ENCODE peak calls at places on chromosome 12, in four cellular contexts. One of them, this sample, is unnamed.

GRCh38 chr12:113086249-113087164 is 30.0 kb downstream of the DTX1 start:
- DNase-seq in tibial artery: no peak
- DNase-seq in upper lobe of right lung: no peak
- DNase-seq in tibial nerve: no peak
- DNase-seq in this sample: no peak

GRCh38 chr12:50192908-50193307 is 25.7 kb upstream of the CERS5 start:
- DNase-seq in tibial artery: no peak
- DNase-seq in upper lobe of right lung: no peak
- DNase-seq in tibial nerve: no peak
- DNase-seq in this sample: no peak

GRCh38 chr12:54002278-54002914 is 2.4 kb downstream of the HOXC9 start:
- DNase-seq in tibial artery: no peak
- DNase-seq in upper lobe of right lung: no peak
- DNase-seq in tibial nerve: no peak
- DNase-seq in this sample: no peak

GRCh38 chr12:94276725-94277124 is 128.3 kb downstream of the PLXNC1 start:
- DNase-seq in tibial artery: no peak
- DNase-seq in upper lobe of right lung: no peak
- DNase-seq in tibial nerve: no peak
- DNase-seq in this sample: no peak

GRCh38 chr12:123761841-123762714 is at the start of gene DNAH10:
- DNase-seq in tibial artery: no peak
- DNase-seq in upper lobe of right lung: peak; percentile 73
- DNase-seq in tibial nerve: no peak
- DNase-seq in this sample: no peak

GRCh38 chr12:75953312-75953906 is 78.2 kb downstream of the PHLDA1 start:
- DNase-seq in tibial artery: no peak
- DNase-seq in upper lobe of right lung: no peak
- DNase-seq in tibial nerve: no peak
- DNase-seq in this sample: peak; percentile 28

GRCh38 chr12:57832966-57833365 is 13.6 kb downstream of the CTDSP2 start:
- DNase-seq in tibial artery: no peak
- DNase-seq in upper lobe of right lung: no peak
- DNase-seq in tibial nerve: no peak
- DNase-seq in this sample: no peak

GRCh38 chr12:176321-177181 is 37.4 kb downstream of the SLC6A12 start:
- DNase-seq in tibial artery: no peak
- DNase-seq in upper lobe of right lung: no peak
- DNase-seq in tibial nerve: no peak
- DNase-seq in this sample: peak; percentile 52

GRCh38 chr12:116339062-116339461 is 61.6 kb upstream of the MED13L start:
- DNase-seq in tibial artery: no peak
- DNase-seq in upper lobe of right lung: peak; percentile 66
- DNase-seq in tibial nerve: no peak
- DNase-seq in this sample: no peak

GRCh38 chr12:88471641-88472040 is 108.6 kb downstream of the KITLG start:
- DNase-seq in tibial artery: no peak
- DNase-seq in upper lobe of right lung: no peak
- DNase-seq in tibial nerve: no peak
- DNase-seq in this sample: no peak

GRCh38 chr12:92002195-92002649 is 143.4 kb downstream of the BTG1 start:
- DNase-seq in tibial artery: no peak
- DNase-seq in upper lobe of right lung: no peak
- DNase-seq in tibial nerve: no peak
- DNase-seq in this sample: no peak

GRCh38 chr12:104886418-104887401 is 71.4 kb downstream of the SLC41A2 start:
- DNase-seq in tibial artery: no peak
- DNase-seq in upper lobe of right lung: no peak
- DNase-seq in tibial nerve: no peak
- DNase-seq in this sample: no peak

GRCh38 chr12:46383654-46384450 is 11.3 kb upstream of the SLC38A2 start:
- DNase-seq in tibial artery: peak; percentile 94
- DNase-seq in upper lobe of right lung: peak; percentile 95
- DNase-seq in tibial nerve: peak; percentile 86
- DNase-seq in this sample: peak; percentile 88

GRCh38 chr12:100897240-100897639 is 102.7 kb downstream of the ANO4 start:
- DNase-seq in tibial artery: no peak
- DNase-seq in upper lobe of right lung: no peak
- DNase-seq in tibial nerve: no peak
- DNase-seq in this sample: no peak

GRCh38 chr12:117360551-117361311 is 695 bp downstream of the NOS1 start:
- DNase-seq in tibial artery: no peak
- DNase-seq in upper lobe of right lung: no peak
- DNase-seq in tibial nerve: no peak
- DNase-seq in this sample: no peak

GRCh38 chr12:29283969-29284368 is 97.0 kb downstream of the ERGIC2 start:
- DNase-seq in tibial artery: no peak
- DNase-seq in upper lobe of right lung: no peak
- DNase-seq in tibial nerve: no peak
- DNase-seq in this sample: no peak

GRCh38 chr12:104263580-104264358 is 39.8 kb upstream of the EID3 start:
- DNase-seq in tibial artery: no peak
- DNase-seq in upper lobe of right lung: no peak
- DNase-seq in tibial nerve: no peak
- DNase-seq in this sample: no peak

GRCh38 chr12:70430400-70430799 is 64.3 kb downstream of the KCNMB4 start:
- DNase-seq in tibial artery: no peak
- DNase-seq in upper lobe of right lung: no peak
- DNase-seq in tibial nerve: no peak
- DNase-seq in this sample: no peak

GRCh38 chr12:119803391-119803791 is 73.7 kb downstream of the CIT start:
- DNase-seq in tibial artery: peak; percentile 22
- DNase-seq in upper lobe of right lung: no peak
- DNase-seq in tibial nerve: peak; percentile 9
- DNase-seq in this sample: peak; percentile 28

GRCh38 chr12:6635375-6635855 is 344 bp downstream of the LPAR5 start:
- DNase-seq in tibial artery: no peak
- DNase-seq in upper lobe of right lung: no peak
- DNase-seq in tibial nerve: no peak
- DNase-seq in this sample: no peak

GRCh38 chr12:65156366-65156831 is 13.0 kb upstream of the LEMD3 start:
- DNase-seq in tibial artery: no peak
- DNase-seq in upper lobe of right lung: no peak
- DNase-seq in tibial nerve: no peak
- DNase-seq in this sample: no peak

GRCh38 chr12:94832780-94833760 is 170.4 kb downstream of the NDUFA12 start:
- DNase-seq in tibial artery: no peak
- DNase-seq in upper lobe of right lung: no peak
- DNase-seq in tibial nerve: peak; percentile 40
- DNase-seq in this sample: no peak

GRCh38 chr12:93032748-93033147 is 103.7 kb upstream of the EEA1 start:
- DNase-seq in tibial artery: no peak
- DNase-seq in upper lobe of right lung: no peak
- DNase-seq in tibial nerve: no peak
- DNase-seq in this sample: no peak

GRCh38 chr12:1911598-1912575 is 6.6 kb downstream of the CACNA2D4 start:
- DNase-seq in tibial artery: no peak
- DNase-seq in upper lobe of right lung: no peak
- DNase-seq in tibial nerve: no peak
- DNase-seq in this sample: no peak

DNA sequence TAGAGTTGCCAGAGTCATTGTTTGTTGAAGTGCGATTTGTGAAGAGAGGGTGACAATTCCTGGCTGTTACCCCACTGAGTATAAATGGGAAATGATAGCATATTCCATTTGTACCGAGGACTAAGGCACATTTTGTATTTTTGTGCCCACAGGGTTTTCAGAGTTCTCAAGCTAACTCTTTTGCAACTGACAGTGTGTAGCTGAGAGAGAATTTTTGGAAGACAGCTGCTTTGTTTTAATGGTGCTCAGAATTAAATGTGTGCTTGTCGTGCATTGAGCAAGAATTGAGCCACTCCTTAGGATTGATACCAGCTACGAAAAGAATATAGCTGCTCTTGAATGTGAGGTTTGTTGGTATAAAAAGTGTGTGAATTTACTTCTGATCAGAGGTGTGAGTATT is 21.7 kb downstream of the ANKRD13A start:
- DNase-seq in tibial artery: no peak
- DNase-seq in upper lobe of right lung: no peak
- DNase-seq in tibial nerve: no peak
- DNase-seq in this sample: no peak
- H3K27ac ChIP-seq in tibial artery: no peak overlapping the region
- H3K27ac ChIP-seq in upper lobe of right lung: peak overlapping the region; percentile 55
- H3K27ac ChIP-seq in tibial nerve: no peak overlapping the region
- H3K27ac ChIP-seq in this sample: peak overlapping the region; percentile 77

GRCh38 chr12:132605892-132606291 is 4.5 kb downstream of the LRCOL1 start:
- DNase-seq in tibial artery: no peak
- DNase-seq in upper lobe of right lung: no peak
- DNase-seq in tibial nerve: no peak
- DNase-seq in this sample: no peak

GRCh38 chr12:132605055-132605441 is 5.3 kb downstream of the LRCOL1 start:
- DNase-seq in tibial artery: no peak
- DNase-seq in upper lobe of right lung: no peak
- DNase-seq in tibial nerve: no peak
- DNase-seq in this sample: no peak

GRCh38 chr12:132602578-132603239 is 7.7 kb downstream of the LRCOL1 start:
- DNase-seq in tibial artery: no peak
- DNase-seq in upper lobe of right lung: no peak
- DNase-seq in tibial nerve: no peak
- DNase-seq in this sample: no peak

GRCh38 chr12:132603240-132604107 is 6.9 kb downstream of the LRCOL1 start:
- DNase-seq in tibial artery: no peak
- DNase-seq in upper lobe of right lung: no peak
- DNase-seq in tibial nerve: no peak
- DNase-seq in this sample: no peak

GRCh38 chr12:132604108-132605054 is 6.0 kb downstream of the LRCOL1 start:
- DNase-seq in tibial artery: no peak
- DNase-seq in upper lobe of right lung: no peak
- DNase-seq in tibial nerve: no peak
- DNase-seq in this sample: no peak
- H3K4me3 ChIP-seq in tibial artery: peak overlapping the region; percentile 19
- H3K4me3 ChIP-seq in upper lobe of right lung: peak overlapping the region; percentile 48
- H3K4me3 ChIP-seq in tibial nerve: no peak overlapping the region
- H3K4me3 ChIP-seq in this sample: no peak overlapping the region

DNA sequence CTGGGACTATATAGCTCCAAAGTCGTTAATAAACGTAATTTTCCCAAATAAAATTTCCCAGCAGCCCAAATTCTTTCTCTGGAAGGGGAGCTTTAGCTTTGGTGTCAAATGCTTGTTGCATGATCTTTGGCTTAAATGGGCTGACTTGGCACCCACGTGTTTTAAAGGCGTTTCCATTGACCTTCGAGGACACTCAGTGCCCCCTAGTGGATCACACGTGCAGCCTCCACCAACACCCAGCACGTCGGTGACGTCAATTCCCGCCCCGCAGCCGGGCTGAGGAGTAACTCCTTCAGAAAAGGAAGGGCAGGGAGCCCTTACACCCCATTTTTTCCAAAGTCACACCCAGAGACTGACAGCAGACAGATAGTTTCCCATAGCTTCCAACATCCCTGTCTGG is 707.8 kb downstream of the AACS start:
- DNase-seq in tibial artery: no peak
- DNase-seq in upper lobe of right lung: peak; percentile 63
- DNase-seq in tibial nerve: peak; percentile 13
- DNase-seq in this sample: peak; percentile 18
- TF ChIP-seq CTCF in tibial artery: no peak
- TF ChIP-seq CTCF in upper lobe of right lung: peak; percentile 32
- TF ChIP-seq CTCF in tibial nerve: peak; percentile 29
- TF ChIP-seq CTCF in this sample: peak; percentile 35

GRCh38 chr12:79448816-79449215 is 241.9 kb downstream of the PAWR start:
- DNase-seq in tibial artery: no peak
- DNase-seq in upper lobe of right lung: no peak
- DNase-seq in tibial nerve: no peak
- DNase-seq in this sample: no peak

GRCh38 chr12:79451988-79452387 is 238.8 kb downstream of the PAWR start:
- DNase-seq in tibial artery: peak; percentile 82
- DNase-seq in upper lobe of right lung: no peak
- DNase-seq in tibial nerve: peak; percentile 67
- DNase-seq in this sample: peak; percentile 25

GRCh38 chr12:79454338-79454777 is 236.4 kb downstream of the PAWR start:
- DNase-seq in tibial artery: no peak
- DNase-seq in upper lobe of right lung: no peak
- DNase-seq in tibial nerve: no peak
- DNase-seq in this sample: no peak

GRCh38 chr12:79452906-79453305 is 237.9 kb downstream of the PAWR start:
- DNase-seq in tibial artery: no peak
- DNase-seq in upper lobe of right lung: no peak
- DNase-seq in tibial nerve: no peak
- DNase-seq in this sample: no peak

GRCh38 chr12:79451365-79451764 is 239.4 kb downstream of the PAWR start:
- DNase-seq in tibial artery: no peak
- DNase-seq in upper lobe of right lung: no peak
- DNase-seq in tibial nerve: no peak
- DNase-seq in this sample: no peak
- H3K27ac ChIP-seq in tibial artery: peak overlapping the region; percentile 52
- H3K27ac ChIP-seq in upper lobe of right lung: no peak overlapping the region
- H3K27ac ChIP-seq in tibial nerve: no peak overlapping the region
- H3K27ac ChIP-seq in this sample: peak overlapping the region; percentile 80

DNA sequence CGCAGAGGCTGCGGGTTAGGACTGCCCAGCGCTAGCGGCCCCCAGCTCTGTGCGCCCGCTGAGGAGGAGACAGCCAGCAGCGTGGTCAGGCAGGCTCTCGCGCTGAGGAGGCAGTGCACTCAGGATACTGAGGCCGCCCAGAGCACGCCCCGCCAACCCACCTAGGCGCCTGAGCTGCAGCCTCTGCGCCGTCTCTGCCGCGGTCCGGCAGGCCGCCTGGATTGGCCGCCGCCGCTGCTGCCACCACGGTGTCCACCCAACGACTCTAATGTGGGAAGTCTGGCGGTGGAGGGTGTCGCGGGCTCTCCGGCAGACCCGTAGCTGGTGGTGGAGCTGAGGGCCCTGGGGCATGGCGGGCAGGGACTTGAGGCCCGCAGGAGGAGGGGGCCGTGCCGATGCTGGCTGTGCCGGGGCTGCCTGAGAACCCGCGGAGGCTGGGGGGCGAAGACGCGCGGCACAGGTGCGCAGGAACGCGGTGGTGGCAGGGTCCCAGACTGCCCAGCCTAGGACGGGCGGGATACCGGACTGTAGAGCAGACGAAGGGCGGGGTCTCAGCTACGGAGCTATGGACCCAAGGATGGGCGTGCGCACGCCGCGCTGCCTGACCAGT is 69.9 kb downstream of the ASCL4 start:
- DNase-seq in tibial artery: no peak
- DNase-seq in upper lobe of right lung: no peak
- DNase-seq in tibial nerve: no peak
- DNase-seq in this sample: no peak
- H3K4me3 ChIP-seq in tibial artery: peak overlapping the region; percentile 23
- H3K4me3 ChIP-seq in upper lobe of right lung: peak overlapping the region; percentile 32
- H3K4me3 ChIP-seq in tibial nerve: no peak overlapping the region
- H3K4me3 ChIP-seq in this sample: peak overlapping the region; percentile 68

DNA sequence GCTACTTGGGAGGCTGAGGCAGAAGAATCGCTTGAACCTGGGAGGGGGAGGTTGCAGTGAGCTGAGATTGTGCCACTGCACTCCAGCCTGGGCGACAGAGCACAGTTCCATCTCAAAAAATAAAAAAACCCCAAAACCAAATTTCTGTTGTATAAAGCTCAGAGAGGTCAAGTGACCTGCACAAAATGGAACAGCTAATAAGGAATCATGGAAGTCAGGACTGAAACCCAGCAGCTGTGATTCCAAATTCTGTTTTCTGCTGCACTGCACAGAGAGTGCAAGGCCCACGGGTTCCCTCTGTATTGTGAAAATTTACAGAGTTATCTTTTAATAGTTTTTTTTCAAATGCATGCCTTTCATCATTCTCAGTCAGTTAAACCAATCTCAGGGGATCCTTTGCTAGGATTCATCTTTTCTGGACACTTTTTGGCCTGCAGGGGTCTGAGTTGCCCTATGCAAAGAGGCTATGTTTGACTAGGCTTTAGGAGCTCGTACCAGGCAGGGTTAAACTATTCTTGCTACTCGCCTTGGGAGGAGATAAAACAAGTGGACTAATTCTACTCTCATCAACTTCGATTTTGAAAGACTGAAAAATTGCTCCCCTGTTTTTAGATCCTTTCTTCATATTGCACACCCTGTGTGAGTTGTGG is 26.1 kb upstream of the AACS start:
- DNase-seq in tibial artery: no peak
- DNase-seq in upper lobe of right lung: no peak
- DNase-seq in tibial nerve: no peak
- DNase-seq in this sample: no peak
- TF ChIP-seq CTCF in tibial artery: no peak
- TF ChIP-seq CTCF in upper lobe of right lung: no peak
- TF ChIP-seq CTCF in tibial nerve: no peak
- TF ChIP-seq CTCF in this sample: no peak

This sample was measured in dorsolateral prefrontal cortex.